ENCODE peak calls at places on chromosomes 2 and 18, in four cellular contexts. X is ELR, S is skeletal muscle cell, D is NCI-H1417. R is an unnamed sample.

GRCh38 chr2:38508311-38509039 is 94.3 kb downstream of the HNRNPLL start:
- DNase-seq in D (peak), X (peak), S (no peak), R (peak)

GRCh38 chr2:54838585-54839035 is 115.1 kb downstream of the EML6 start:
- DNase-seq in S (no peak), X (peak), D (peak), R (peak)

GRCh38 chr2:237434916-237435315 is 21.0 kb upstream of the COL6A3 start:
- DNase-seq in X (peak), S (peak), D (no peak), R (no peak)

GRCh38 chr2:190948671-190949070 is 65.3 kb downstream of the STAT1 start:
- DNase-seq in S (no peak), D (no peak), X (peak), R (no peak)

GRCh38 chr2:28643324-28643723 is 108.3 kb upstream of the PPP1CB start:
- DNase-seq in S (no peak), X (no peak), D (no peak), R (no peak)

GRCh38 chr2:239879423-239880084 is 145.6 kb downstream of the NDUFA10 start:
- DNase-seq in D (no peak), X (no peak), S (no peak), R (no peak)

GRCh38 chr18:13377496-13377895 is 158.9 kb downstream of the LDLRAD4 start:
- DNase-seq in X (no peak), D (peak), S (no peak), R (no peak)

GRCh38 chr2:232333361-232334135 is 45.0 kb upstream of the ALPP start:
- DNase-seq in D (no peak), X (peak), S (no peak), R (no peak)

GRCh38 chr18:11984091-11984490 is 2.8 kb downstream of the IMPA2 start:
- DNase-seq in S (no peak), X (no peak), D (no peak), R (no peak)

GRCh38 chr2:215758691-215759090 is 254.7 kb downstream of the MREG start:
- DNase-seq in S (no peak), X (peak), D (no peak), R (no peak)

GRCh38 chr2:72008608-72009007 is 139.1 kb downstream of the CYP26B1 start:
- DNase-seq in X (no peak), D (no peak), S (no peak), R (no peak)

GRCh38 chr2:233081232-233081730 is 21.1 kb downstream of the INPP5D start:
- DNase-seq in S (no peak), X (no peak), D (no peak), R (no peak)

R was measured in cerebellum.